ENCODE peak calls at places on chromosomes 1 and 21, in five cellular contexts. Y is LoVo; U is stimulated activated CD4-positive, alpha-beta T cell treated with anti-CD3 and anti-CD28 coated beads, Interleukin-1b, Interleukin-23, amount 100 ng/mL, for 4 hours; I is NCI-H226; J is NCI-H2081. Z is an unnamed sample.

GRCh38 chr21:25133939-25134338 is 473.3 kb downstream of the MRPL39 start:
- DNase-seq in Y (no peak), U (no peak), I (no peak), J (no peak), Z (no peak)

GRCh38 chr1:173917635-173918493 is 737 bp upstream of the SERPINC1 start:
- DNase-seq in Y (no peak), U (no peak), I (no peak), J (no peak), Z (no peak)

GRCh38 chr1:44019398-44020044 is 11.7 kb downstream of the SLC6A9 start:
- DNase-seq in Y (no peak), U (no peak), I (no peak), J (no peak), Z (no peak)

GRCh38 chr1:50969611-50970507 is at the start of gene CDKN2C:
- DNase-seq in Y (peak), U (no peak), I (peak), J (peak), Z (no peak)

GRCh38 chr1:9798236-9799130 is 25.3 kb downstream of the CLSTN1 start:
- DNase-seq in Y (no peak), U (no peak), I (peak), J (no peak), Z (no peak)

GRCh38 chr1:207335695-207336363 is 14.4 kb downstream of the CD55 start:
- DNase-seq in Y (no peak), U (no peak), I (no peak), J (no peak), Z (peak)

GRCh38 chr1:36208978-36209708 is 15.1 kb upstream of the THRAP3 start:
- DNase-seq in Y (no peak), U (no peak), I (no peak), J (no peak), Z (no peak)

GRCh38 chr1:24920155-24920925 is 9.7 kb downstream of the RUNX3 start:
- DNase-seq in Y (no peak), U (no peak), I (no peak), J (no peak), Z (no peak)

GRCh38 chr1:818611-819291 is 105.0 kb upstream of the SAMD11 start:
- DNase-seq in Y (no peak), U (no peak), I (no peak), J (no peak), Z (no peak)

GRCh38 chr1:152386940-152387339 is 27.1 kb downstream of the CRNN start:
- DNase-seq in Y (no peak), U (no peak), I (peak), J (no peak), Z (no peak)

GRCh38 chr21:43361127-43361492 is 65.8 kb downstream of the SIK1 start:
- DNase-seq in Y (no peak), U (no peak), I (no peak), J (no peak), Z (peak)

GRCh38 chr1:87045757-87046422 is 131.5 kb downstream of the HS2ST1 start:
- DNase-seq in Y (no peak), U (peak), I (peak), J (no peak), Z (no peak)

GRCh38 chr1:157782946-157783345 is 6.0 kb upstream of the FCRL2 start:
- DNase-seq in Y (no peak), U (no peak), I (no peak), J (no peak), Z (no peak)

GRCh38 chr1:91635763-91636162 is 135.1 kb downstream of the CDC7 start:
- DNase-seq in Y (no peak), U (no peak), I (no peak), J (no peak), Z (no peak)

GRCh38 chr21:8994640-8995511 is 1526.5 kb upstream of the TPTE start:
- DNase-seq in Y (no peak), U (no peak), I (no peak), J (no peak), Z (no peak)

GRCh38 chr1:224666078-224666477 is 50.0 kb downstream of the CNIH3 start:
- DNase-seq in Y (no peak), U (no peak), I (no peak), J (no peak), Z (no peak)

GRCh38 chr1:99808391-99809115 is 41.6 kb upstream of the AGL start:
- DNase-seq in Y (peak), U (peak), I (peak), J (peak), Z (peak)

GRCh38 chr1:154419620-154420020 is 14.5 kb downstream of the IL6R start:
- DNase-seq in Y (no peak), U (no peak), I (peak), J (no peak), Z (no peak)

GRCh38 chr1:94799201-94799600 is 21.0 kb upstream of the SLC44A3 start:
- DNase-seq in Y (no peak), U (no peak), I (no peak), J (no peak), Z (no peak)

GRCh38 chr21:37208056-37208705 is 59.0 kb downstream of the VPS26C start:
- DNase-seq in Y (no peak), U (no peak), I (no peak), J (no peak), Z (peak)

GRCh38 chr1:17319561-17320350 is 11.8 kb downstream of the PADI4 start:
- DNase-seq in Y (no peak), U (no peak), I (no peak), J (no peak), Z (no peak)

GRCh38 chr1:213982814-213983588 is 4.8 kb upstream of the PROX1 start:
- DNase-seq in Y (no peak), U (no peak), I (no peak), J (peak), Z (no peak)

GRCh38 chr1:206933333-206933945 is 11.7 kb upstream of the FCMR start:
- DNase-seq in Y (no peak), U (peak), I (no peak), J (no peak), Z (peak)

GRCh38 chr1:111592389-111593361 is 26.9 kb upstream of the RAP1A start:
- DNase-seq in Y (peak), U (peak), I (peak), J (no peak), Z (peak)

GRCh38 chr1:189205863-189206262 is 1271.8 kb downstream of the BRINP3 start:
- DNase-seq in Y (no peak), U (no peak), I (peak), J (no peak), Z (no peak)

GRCh38 chr1:54581621-54582035 is 33.6 kb downstream of the ACOT11 start:
- DNase-seq in Y (peak), U (no peak), I (peak), J (peak), Z (no peak)

GRCh38 chr1:150151291-150152181 is 1.8 kb downstream of the PLEKHO1 start:
- DNase-seq in Y (no peak), U (peak), I (no peak), J (peak), Z (no peak)

GRCh38 chr1:177190308-177190970 is 19.7 kb downstream of the BRINP2 start:
- DNase-seq in Y (no peak), U (no peak), I (no peak), J (no peak), Z (no peak)

Z was measured in memory B cell.